ENCODE peak calls at places on chromosomes 7 and 10, in ten cellular contexts. One of them, this sample, is unnamed. For H3K4me1, the result is how much of the 10 kb centered on the place peaks cover.

GRCh38 chr10:18438356-18439126 is 212.8 kb downstream of the NSUN6 start:
- DNase-seq in tibial artery: no peak
- DNase-seq in GM23338: no peak
- DNase-seq in neuronal stem cell: no peak
- DNase-seq in A549: no peak
- DNase-seq in HCT116: no peak
- DNase-seq in uterus: no peak
- DNase-seq in mucosa of descending colon: no peak
- DNase-seq in CD8-positive, alpha-beta T cell: no peak
- DNase-seq in psoas muscle: no peak
- DNase-seq in this sample: peak

GRCh38 chr7:106448992-106449859 is 164.4 kb upstream of the NAMPT start:
- DNase-seq in HCT116: no peak
- DNase-seq in tibial artery: no peak
- DNase-seq in A549: no peak
- DNase-seq in GM23338: no peak
- DNase-seq in mucosa of descending colon: no peak
- DNase-seq in psoas muscle: no peak
- DNase-seq in CD8-positive, alpha-beta T cell: no peak
- DNase-seq in uterus: no peak
- DNase-seq in neuronal stem cell: no peak
- DNase-seq in this sample: no peak

GRCh38 chr10:86336341-86336740 is 30.3 kb downstream of the GRID1 start:
- DNase-seq in tibial artery: peak
- DNase-seq in HCT116: no peak
- DNase-seq in uterus: no peak
- DNase-seq in GM23338: no peak
- DNase-seq in CD8-positive, alpha-beta T cell: no peak
- DNase-seq in psoas muscle: no peak
- DNase-seq in neuronal stem cell: no peak
- DNase-seq in mucosa of descending colon: no peak
- DNase-seq in A549: no peak
- DNase-seq in this sample: no peak

GRCh38 chr7:74655785-74656420 is 1.6 kb upstream of the GTF2I start:
- DNase-seq in HCT116: no peak
- DNase-seq in uterus: no peak
- DNase-seq in neuronal stem cell: no peak
- DNase-seq in psoas muscle: no peak
- DNase-seq in GM23338: no peak
- DNase-seq in tibial artery: no peak
- DNase-seq in mucosa of descending colon: no peak
- DNase-seq in A549: peak
- DNase-seq in CD8-positive, alpha-beta T cell: no peak
- DNase-seq in this sample: no peak

GRCh38 chr7:29386196-29386765 is 177.4 kb upstream of the PRR15 start:
- DNase-seq in psoas muscle: no peak
- DNase-seq in A549: no peak
- DNase-seq in tibial artery: no peak
- DNase-seq in uterus: no peak
- DNase-seq in CD8-positive, alpha-beta T cell: no peak
- DNase-seq in mucosa of descending colon: no peak
- DNase-seq in neuronal stem cell: no peak
- DNase-seq in HCT116: no peak
- DNase-seq in GM23338: no peak
- DNase-seq in this sample: no peak

GRCh38 chr10:102117391-102118159 is 2.6 kb downstream of the LDB1 start:
- DNase-seq in mucosa of descending colon: peak
- DNase-seq in psoas muscle: peak
- DNase-seq in GM23338: peak
- DNase-seq in CD8-positive, alpha-beta T cell: peak
- DNase-seq in neuronal stem cell: peak
- DNase-seq in A549: no peak
- DNase-seq in uterus: peak
- DNase-seq in tibial artery: peak
- DNase-seq in HCT116: no peak
- DNase-seq in this sample: peak

GRCh38 chr10:31605846-31606543 is 287.0 kb downstream of the ZEB1 start:
- DNase-seq in HCT116: no peak
- DNase-seq in psoas muscle: no peak
- DNase-seq in tibial artery: no peak
- DNase-seq in CD8-positive, alpha-beta T cell: no peak
- DNase-seq in GM23338: no peak
- DNase-seq in mucosa of descending colon: no peak
- DNase-seq in uterus: peak
- DNase-seq in A549: no peak
- DNase-seq in neuronal stem cell: no peak
- DNase-seq in this sample: no peak

GRCh38 chr10:118405933-118406332 is 63.8 kb upstream of the FAM204A start:
- DNase-seq in tibial artery: no peak
- DNase-seq in A549: no peak
- DNase-seq in psoas muscle: no peak
- DNase-seq in HCT116: no peak
- DNase-seq in uterus: no peak
- DNase-seq in mucosa of descending colon: no peak
- DNase-seq in neuronal stem cell: no peak
- DNase-seq in CD8-positive, alpha-beta T cell: no peak
- DNase-seq in GM23338: no peak
- DNase-seq in this sample: no peak

GRCh38 chr7:11237742-11238141 is 264.1 kb downstream of the PHF14 start:
- DNase-seq in GM23338: peak
- DNase-seq in A549: no peak
- DNase-seq in psoas muscle: no peak
- DNase-seq in HCT116: no peak
- DNase-seq in tibial artery: no peak
- DNase-seq in neuronal stem cell: no peak
- DNase-seq in mucosa of descending colon: peak
- DNase-seq in CD8-positive, alpha-beta T cell: no peak
- DNase-seq in uterus: no peak
- DNase-seq in this sample: no peak
- H3K4me3 ChIP-seq in GM23338: peak
- H3K4me3 ChIP-seq in A549: peak
- H3K4me3 ChIP-seq in psoas muscle: peak
- H3K4me3 ChIP-seq in HCT116: peak
- H3K4me3 ChIP-seq in tibial artery: no peak
- H3K4me3 ChIP-seq in neuronal stem cell: no peak
- H3K4me3 ChIP-seq in mucosa of descending colon: no peak
- H3K4me3 ChIP-seq in CD8-positive, alpha-beta T cell: no peak
- H3K4me3 ChIP-seq in uterus: no peak
- H3K4me3 ChIP-seq in this sample: no peak

GRCh38 chr10:6037975-6038624 is 24.1 kb downstream of the IL2RA start:
- DNase-seq in tibial artery: no peak
- DNase-seq in CD8-positive, alpha-beta T cell: peak
- DNase-seq in psoas muscle: no peak
- DNase-seq in A549: no peak
- DNase-seq in uterus: no peak
- DNase-seq in mucosa of descending colon: no peak
- DNase-seq in neuronal stem cell: no peak
- DNase-seq in GM23338: no peak
- DNase-seq in HCT116: no peak
- DNase-seq in this sample: no peak

GRCh38 chr10:6035926-6036575 is 26.1 kb downstream of the IL2RA start:
- DNase-seq in uterus: no peak
- DNase-seq in psoas muscle: no peak
- DNase-seq in GM23338: no peak
- DNase-seq in CD8-positive, alpha-beta T cell: no peak
- DNase-seq in A549: no peak
- DNase-seq in HCT116: no peak
- DNase-seq in neuronal stem cell: no peak
- DNase-seq in mucosa of descending colon: no peak
- DNase-seq in tibial artery: no peak
- DNase-seq in this sample: no peak

GRCh38 chr10:6037422-6037821 is 24.7 kb downstream of the IL2RA start:
- DNase-seq in HCT116: no peak
- DNase-seq in neuronal stem cell: no peak
- DNase-seq in tibial artery: no peak
- DNase-seq in CD8-positive, alpha-beta T cell: peak
- DNase-seq in A549: no peak
- DNase-seq in GM23338: no peak
- DNase-seq in psoas muscle: no peak
- DNase-seq in mucosa of descending colon: no peak
- DNase-seq in uterus: no peak
- DNase-seq in this sample: no peak

GRCh38 chr10:6035101-6035834 is 26.9 kb downstream of the IL2RA start:
- DNase-seq in A549: no peak
- DNase-seq in CD8-positive, alpha-beta T cell: peak
- DNase-seq in uterus: no peak
- DNase-seq in neuronal stem cell: no peak
- DNase-seq in GM23338: no peak
- DNase-seq in mucosa of descending colon: no peak
- DNase-seq in psoas muscle: no peak
- DNase-seq in tibial artery: no peak
- DNase-seq in HCT116: no peak
- DNase-seq in this sample: no peak

GRCh38 chr10:6036861-6037321 is 25.3 kb downstream of the IL2RA start:
- DNase-seq in A549: no peak
- DNase-seq in CD8-positive, alpha-beta T cell: no peak
- DNase-seq in neuronal stem cell: no peak
- DNase-seq in GM23338: no peak
- DNase-seq in tibial artery: no peak
- DNase-seq in uterus: no peak
- DNase-seq in psoas muscle: no peak
- DNase-seq in mucosa of descending colon: no peak
- DNase-seq in HCT116: no peak
- DNase-seq in this sample: peak
- H3K4me1 ChIP-seq in A549: under half
- H3K4me1 ChIP-seq in CD8-positive, alpha-beta T cell: under half
- H3K4me1 ChIP-seq in neuronal stem cell: under half
- H3K4me1 ChIP-seq in GM23338: under half
- H3K4me1 ChIP-seq in tibial artery: under half
- H3K4me1 ChIP-seq in uterus: under half
- H3K4me1 ChIP-seq in psoas muscle: under half
- H3K4me1 ChIP-seq in mucosa of descending colon: under half
- H3K4me1 ChIP-seq in HCT116: under half
- H3K4me1 ChIP-seq in this sample: under half

GRCh38 chr10:71766717-71767419 is 6.5 kb downstream of the VSIR start:
- DNase-seq in uterus: peak
- DNase-seq in psoas muscle: peak
- DNase-seq in neuronal stem cell: no peak
- DNase-seq in GM23338: no peak
- DNase-seq in tibial artery: peak
- DNase-seq in HCT116: peak
- DNase-seq in CD8-positive, alpha-beta T cell: peak
- DNase-seq in A549: peak
- DNase-seq in mucosa of descending colon: peak
- DNase-seq in this sample: peak

GRCh38 chr10:71769279-71769823 is 4.0 kb downstream of the VSIR start:
- DNase-seq in uterus: no peak
- DNase-seq in CD8-positive, alpha-beta T cell: no peak
- DNase-seq in tibial artery: no peak
- DNase-seq in A549: no peak
- DNase-seq in psoas muscle: no peak
- DNase-seq in GM23338: peak
- DNase-seq in HCT116: no peak
- DNase-seq in mucosa of descending colon: peak
- DNase-seq in neuronal stem cell: no peak
- DNase-seq in this sample: no peak

GRCh38 chr10:71765176-71765906 is 8.0 kb downstream of the VSIR start:
- DNase-seq in neuronal stem cell: no peak
- DNase-seq in uterus: peak
- DNase-seq in A549: no peak
- DNase-seq in CD8-positive, alpha-beta T cell: no peak
- DNase-seq in mucosa of descending colon: no peak
- DNase-seq in tibial artery: peak
- DNase-seq in GM23338: no peak
- DNase-seq in psoas muscle: peak
- DNase-seq in HCT116: no peak
- DNase-seq in this sample: peak

GRCh38 chr10:71765907-71766716 is 7.2 kb downstream of the VSIR start:
- DNase-seq in GM23338: no peak
- DNase-seq in neuronal stem cell: no peak
- DNase-seq in tibial artery: no peak
- DNase-seq in CD8-positive, alpha-beta T cell: no peak
- DNase-seq in mucosa of descending colon: no peak
- DNase-seq in A549: no peak
- DNase-seq in psoas muscle: no peak
- DNase-seq in HCT116: no peak
- DNase-seq in uterus: peak
- DNase-seq in this sample: no peak

DNA sequence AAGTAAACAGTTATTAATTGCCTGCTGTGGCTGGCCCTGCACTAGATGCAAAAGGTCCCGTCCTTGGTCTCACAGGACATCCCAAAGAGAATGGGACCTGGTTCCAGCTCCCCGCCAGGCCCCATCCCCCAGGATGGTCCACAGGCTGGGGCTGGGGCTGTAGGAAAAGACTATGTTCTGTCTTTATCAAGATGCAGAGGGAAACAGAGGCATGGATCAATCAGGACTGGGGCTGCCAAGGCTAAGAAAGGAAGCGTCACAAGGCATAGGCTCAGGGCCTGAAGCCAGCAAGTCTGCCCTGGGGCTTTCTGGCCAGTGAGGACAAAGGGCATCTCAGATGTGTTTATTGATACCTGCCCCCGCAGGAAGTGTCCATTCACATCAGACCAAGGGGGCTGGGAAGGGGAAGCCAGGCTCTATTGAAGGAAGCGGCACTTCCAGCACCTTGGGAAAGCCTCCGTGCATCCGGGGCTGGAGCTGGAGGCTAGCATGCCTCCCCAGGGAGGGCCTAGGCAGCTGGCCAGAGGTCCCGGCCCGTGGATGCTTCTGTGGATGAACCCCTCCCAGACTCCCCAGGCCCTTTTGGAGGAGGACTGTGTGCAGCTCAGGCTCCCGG is 5.8 kb downstream of the VSIR start:
- DNase-seq in HCT116: no peak
- DNase-seq in mucosa of descending colon: peak
- DNase-seq in CD8-positive, alpha-beta T cell: no peak
- DNase-seq in GM23338: no peak
- DNase-seq in uterus: peak
- DNase-seq in A549: peak
- DNase-seq in tibial artery: no peak
- DNase-seq in psoas muscle: peak
- DNase-seq in neuronal stem cell: no peak
- DNase-seq in this sample: peak
- H3K4me3 ChIP-seq in HCT116: peak
- H3K4me3 ChIP-seq in mucosa of descending colon: no peak
- H3K4me3 ChIP-seq in CD8-positive, alpha-beta T cell: no peak
- H3K4me3 ChIP-seq in GM23338: no peak
- H3K4me3 ChIP-seq in uterus: no peak
- H3K4me3 ChIP-seq in A549: no peak
- H3K4me3 ChIP-seq in tibial artery: no peak
- H3K4me3 ChIP-seq in psoas muscle: peak
- H3K4me3 ChIP-seq in neuronal stem cell: no peak
- H3K4me3 ChIP-seq in this sample: peak

GRCh38 chr10:110458583-110458920 is 39.2 kb upstream of the DUSP5 start:
- DNase-seq in neuronal stem cell: no peak
- DNase-seq in psoas muscle: no peak
- DNase-seq in uterus: peak
- DNase-seq in A549: no peak
- DNase-seq in CD8-positive, alpha-beta T cell: peak
- DNase-seq in GM23338: no peak
- DNase-seq in tibial artery: no peak
- DNase-seq in HCT116: no peak
- DNase-seq in mucosa of descending colon: no peak
- DNase-seq in this sample: peak

GRCh38 chr10:110455440-110455839 is 42.3 kb upstream of the DUSP5 start:
- DNase-seq in HCT116: no peak
- DNase-seq in A549: no peak
- DNase-seq in psoas muscle: no peak
- DNase-seq in tibial artery: no peak
- DNase-seq in uterus: no peak
- DNase-seq in neuronal stem cell: no peak
- DNase-seq in mucosa of descending colon: no peak
- DNase-seq in CD8-positive, alpha-beta T cell: no peak
- DNase-seq in GM23338: no peak
- DNase-seq in this sample: no peak

GRCh38 chr10:110456046-110456445 is 41.7 kb upstream of the DUSP5 start:
- DNase-seq in neuronal stem cell: no peak
- DNase-seq in GM23338: no peak
- DNase-seq in tibial artery: no peak
- DNase-seq in CD8-positive, alpha-beta T cell: no peak
- DNase-seq in A549: no peak
- DNase-seq in HCT116: no peak
- DNase-seq in psoas muscle: no peak
- DNase-seq in mucosa of descending colon: peak
- DNase-seq in uterus: no peak
- DNase-seq in this sample: no peak

GRCh38 chr10:110457851-110458582 is 39.7 kb upstream of the DUSP5 start:
- DNase-seq in neuronal stem cell: no peak
- DNase-seq in tibial artery: no peak
- DNase-seq in uterus: no peak
- DNase-seq in CD8-positive, alpha-beta T cell: peak
- DNase-seq in mucosa of descending colon: no peak
- DNase-seq in GM23338: no peak
- DNase-seq in HCT116: no peak
- DNase-seq in A549: no peak
- DNase-seq in psoas muscle: no peak
- DNase-seq in this sample: no peak

GRCh38 chr10:110456523-110457091 is 41.1 kb upstream of the DUSP5 start:
- DNase-seq in HCT116: no peak
- DNase-seq in uterus: no peak
- DNase-seq in mucosa of descending colon: no peak
- DNase-seq in tibial artery: no peak
- DNase-seq in GM23338: no peak
- DNase-seq in CD8-positive, alpha-beta T cell: no peak
- DNase-seq in A549: no peak
- DNase-seq in psoas muscle: no peak
- DNase-seq in neuronal stem cell: no peak
- DNase-seq in this sample: no peak
- H3K4me1 ChIP-seq in HCT116: half or more
- H3K4me1 ChIP-seq in uterus: under half
- H3K4me1 ChIP-seq in mucosa of descending colon: under half
- H3K4me1 ChIP-seq in tibial artery: under half
- H3K4me1 ChIP-seq in GM23338: under half
- H3K4me1 ChIP-seq in CD8-positive, alpha-beta T cell: under half
- H3K4me1 ChIP-seq in A549: half or more
- H3K4me1 ChIP-seq in psoas muscle: under half
- H3K4me1 ChIP-seq in neuronal stem cell: under half
- H3K4me1 ChIP-seq in this sample: under half